ENCODE peak calls at places on chromosomes 13 and 19, in six cellular contexts. Q is left colon, W is HFFc6, M is A549, R is SW 1271, O is breast epithelium. X is an unnamed sample.

GRCh38 chr13:36188446-36188845 is 25.9 kb downstream of the SOHLH2 start:
- DNase-seq in Q (no peak), W (no peak), M (no peak), R (no peak), O (no peak), X (no peak)

GRCh38 chr13:108302279-108302678 is 32.8 kb downstream of the TNFSF13B start:
- DNase-seq in Q (no peak), W (no peak), M (no peak), R (peak), O (no peak), X (no peak)

GRCh38 chr13:99990045-99990977 is 8.7 kb downstream of the ZIC2 start:
- DNase-seq in Q (no peak), W (no peak), M (no peak), R (no peak), O (no peak), X (peak)

GRCh38 chr19:36009220-36009619 is 607 bp upstream of the SYNE4 start:
- DNase-seq in Q (peak), W (peak), M (peak), R (peak), O (peak), X (no peak)

GRCh38 chr13:49690990-49691886 is at the start of gene EBPL:
- DNase-seq in Q (peak), W (peak), M (peak), R (peak), O (peak), X (peak)

GRCh38 chr13:24274452-24274971 is 34.9 kb upstream of the C1QTNF9 start:
- DNase-seq in Q (peak), W (no peak), M (no peak), R (no peak), O (no peak), X (no peak)

GRCh38 chr19:44607049-44607448 is 6.3 kb upstream of the IGSF23 start:
- DNase-seq in Q (no peak), W (no peak), M (peak), R (peak), O (no peak), X (no peak)

GRCh38 chr13:67224148-67224846 is 5.8 kb downstream of the PCDH9 start:
- DNase-seq in Q (peak), W (peak), M (peak), R (peak), O (peak), X (peak)

GRCh38 chr13:25192936-25193335 is 20.8 kb upstream of the AMER2 start:
- DNase-seq in Q (no peak), W (no peak), M (no peak), R (no peak), O (no peak), X (no peak)

GRCh38 chr19:40570313-40571004 is 6.2 kb upstream of the SHKBP1 start:
- DNase-seq in Q (peak), W (peak), M (peak), R (peak), O (peak), X (peak)

GRCh38 chr19:850221-850978 is 1.7 kb upstream of the ELANE start:
- DNase-seq in Q (peak), W (peak), M (peak), R (peak), O (peak), X (peak)

GRCh38 chr19:16070366-16070990 is 5.8 kb upstream of the TPM4 start:
- DNase-seq in Q (peak), W (no peak), M (peak), R (no peak), O (peak), X (no peak)

GRCh38 chr13:93730780-93731179 is 504.2 kb downstream of the GPC6 start:
- DNase-seq in Q (no peak), W (no peak), M (no peak), R (no peak), O (no peak), X (no peak)

GRCh38 chr19:11142528-11143171 is 12.9 kb downstream of the SPC24 start:
- DNase-seq in Q (peak), W (peak), M (peak), R (peak), O (peak), X (peak)

GRCh38 chr13:102191951-102192461 is 209.8 kb downstream of the FGF14 start:
- DNase-seq in Q (no peak), W (no peak), M (no peak), R (peak), O (no peak), X (no peak)

GRCh38 chr13:80363890-80364503 is 23.1 kb upstream of the SPRY2 start:
- DNase-seq in Q (no peak), W (no peak), M (peak), R (peak), O (no peak), X (no peak)

GRCh38 chr13:103403814-103404213 is 337.6 kb upstream of the SLC10A2 start:
- DNase-seq in Q (no peak), W (no peak), M (no peak), R (no peak), O (no peak), X (no peak)

GRCh38 chr13:31797154-31797775 is 57.9 kb downstream of the RXFP2 start:
- DNase-seq in Q (no peak), W (peak), M (peak), R (peak), O (no peak), X (no peak)

GRCh38 chr19:42255766-42256750 is 1.1 kb upstream of the ERF start:
- DNase-seq in Q (no peak), W (no peak), M (peak), R (peak), O (no peak), X (no peak)

GRCh38 chr13:101305981-101306411 is 110.3 kb downstream of the NALCN start:
- DNase-seq in Q (no peak), W (no peak), M (no peak), R (no peak), O (no peak), X (no peak)

GRCh38 chr19:40908981-40909380 is 26.9 kb upstream of the CYP2A7 start:
- DNase-seq in Q (no peak), W (no peak), M (no peak), R (peak), O (no peak), X (no peak)

GRCh38 chr13:34733720-34734119 is 208.3 kb upstream of the NBEA start:
- DNase-seq in Q (no peak), W (no peak), M (no peak), R (no peak), O (no peak), X (no peak)

GRCh38 chr13:94710881-94711560 is 1.3 kb downstream of the SOX21 start:
- DNase-seq in Q (no peak), W (no peak), M (peak), R (no peak), O (no peak), X (peak)

GRCh38 chr13:100800283-100800875 is 125.8 kb upstream of the TMTC4 start:
- DNase-seq in Q (no peak), W (no peak), M (no peak), R (no peak), O (no peak), X (no peak)

GRCh38 chr19:12994701-12995595 is at the start of gene NFIX:
- DNase-seq in Q (peak), W (peak), M (no peak), R (peak), O (peak), X (no peak)

X was measured in type B pancreatic cell.